ENCODE peak calls at places on chromosomes 11 and 22, in ten cellular contexts. U is AG09319; X is anterior cingulate cortex; Q is stimulated activated CD4-positive, alpha-beta T cell treated with anti-CD3 and anti-CD28 coated beads, Interleukin-4, amount 100 ng/mL, for 24 hours; H is fibroblast of the conjunctiva; W is mesothelial cell of epicardium; M is NCI-H774; G is fibroblast of mammary gland; D is CD8-positive, alpha-beta memory T cell; Z is hypothalamus. P is an unnamed sample.

GRCh38 chr11:127789887-127790286 is 789.3 kb upstream of the KIRREL3 start:
- DNase-seq in U (no peak), X (no peak), Q (no peak), H (no peak), W (no peak), M (no peak), G (no peak), D (no peak), Z (no peak), P (no peak)

GRCh38 chr11:117589024-117589423 is 208.0 kb downstream of the DSCAML1 start:
- DNase-seq in U (no peak), X (no peak), Q (no peak), H (no peak), W (no peak), M (peak; percentile 29), G (no peak), D (no peak), Z (no peak), P (peak; percentile 33)

GRCh38 chr11:122375687-122376399 is 259.8 kb upstream of the BLID start:
- DNase-seq in U (no peak), X (no peak), Q (no peak), H (no peak), W (no peak), M (no peak), G (peak; percentile 60), D (no peak), Z (no peak), P (no peak)

GRCh38 chr22:43563571-43563970 is 151.8 kb downstream of the MPPED1 start:
- DNase-seq in U (no peak), X (no peak), Q (no peak), H (no peak), W (no peak), M (no peak), G (no peak), D (no peak), Z (no peak), P (no peak)

GRCh38 chr11:131760191-131760951 is 390.0 kb downstream of the NTM start:
- DNase-seq in U (no peak), X (no peak), Q (no peak), H (no peak), W (no peak), M (no peak), G (peak; percentile 91), D (no peak), Z (no peak), P (no peak)

GRCh38 chr22:39522567-39523300 is 2.4 kb downstream of the ATF4 start:
- DNase-seq in U (no peak), X (no peak), Q (peak; percentile 43), H (no peak), W (no peak), M (no peak), G (peak; percentile 75), D (peak; percentile 24), Z (no peak), P (no peak)

GRCh38 chr22:46367707-46368191 is 32.2 kb downstream of the TRMU start:
- DNase-seq in U (no peak), X (peak; percentile 34), Q (peak; percentile 70), H (no peak), W (no peak), M (peak; percentile 50), G (peak; percentile 12), D (peak; percentile 65), Z (no peak), P (no peak)

GRCh38 chr11:123020968-123021367 is 39.3 kb upstream of the BSX start:
- DNase-seq in U (no peak), X (no peak), Q (peak; percentile 23), H (peak; percentile 34), W (no peak), M (peak; percentile 56), G (peak; percentile 59), D (no peak), Z (no peak), P (no peak)

GRCh38 chr11:65301491-65302329 is 13.0 kb upstream of the CDC42EP2 start:
- DNase-seq in U (no peak), X (peak; percentile 68), Q (no peak), H (no peak), W (no peak), M (no peak), G (no peak), D (no peak), Z (no peak), P (no peak)

GRCh38 chr11:78916759-78917158 is 342.1 kb upstream of the NARS2 start:
- DNase-seq in U (no peak), X (no peak), Q (no peak), H (no peak), W (no peak), M (no peak), G (no peak), D (no peak), Z (no peak), P (no peak)

GRCh38 chr11:32420937-32421532 is 14.3 kb downstream of the WT1 start:
- DNase-seq in U (no peak), X (no peak), Q (no peak), H (no peak), W (no peak), M (no peak), G (no peak), D (peak; percentile 32), Z (no peak), P (no peak)

GRCh38 chr22:46028069-46028991 is 51.4 kb upstream of the WNT7B start:
- DNase-seq in U (no peak), X (no peak), Q (no peak), H (no peak), W (no peak), M (no peak), G (no peak), D (no peak), Z (no peak), P (no peak)

GRCh38 chr11:76614471-76615183 is 55.9 kb downstream of the LRRC32 start:
- DNase-seq in U (no peak), X (no peak), Q (no peak), H (no peak), W (no peak), M (no peak), G (peak; percentile 38), D (no peak), Z (no peak), P (no peak)

GRCh38 chr11:44949160-44950035 is 1.3 kb downstream of the TP53I11 start:
- DNase-seq in U (no peak), X (no peak), Q (peak; percentile 31), H (peak; percentile 22), W (no peak), M (no peak), G (peak; percentile 31), D (peak; percentile 24), Z (no peak), P (no peak)

GRCh38 chr22:43840431-43840830 is 21.9 kb downstream of the SULT4A1 start:
- DNase-seq in U (no peak), X (no peak), Q (no peak), H (no peak), W (no peak), M (no peak), G (no peak), D (no peak), Z (no peak), P (no peak)

GRCh38 chr11:24383137-24383536 is 113.7 kb upstream of the LUZP2 start:
- DNase-seq in U (no peak), X (no peak), Q (no peak), H (no peak), W (no peak), M (no peak), G (no peak), D (no peak), Z (no peak), P (no peak)

GRCh38 chr11:3914807-3915206 is 59.3 kb downstream of the STIM1 start:
- DNase-seq in U (no peak), X (no peak), Q (no peak), H (no peak), W (no peak), M (no peak), G (peak; percentile 69), D (no peak), Z (no peak), P (no peak)

GRCh38 chr11:18395735-18396504 is 1.6 kb downstream of the LDHA start:
- DNase-seq in U (peak; percentile 100), X (peak; percentile 95), Q (peak; percentile 94), H (peak; percentile 100), W (peak; percentile 99), M (peak; percentile 98), G (peak; percentile 100), D (peak; percentile 94), Z (peak; percentile 90), P (peak; percentile 97)

GRCh38 chr11:134740590-134741342 is 328.7 kb upstream of the B3GAT1 start:
- DNase-seq in U (no peak), X (no peak), Q (no peak), H (no peak), W (no peak), M (no peak), G (no peak), D (no peak), Z (no peak), P (no peak)

GRCh38 chr11:129724866-129725265 is 90.8 kb upstream of the TMEM45B start:
- DNase-seq in U (no peak), X (no peak), Q (no peak), H (no peak), W (no peak), M (no peak), G (no peak), D (no peak), Z (no peak), P (no peak)

GRCh38 chr22:41382098-41382578 is 396 bp downstream of the TEF start:
- DNase-seq in U (no peak), X (peak; percentile 80), Q (peak; percentile 48), H (no peak), W (peak; percentile 64), M (no peak), G (peak; percentile 27), D (peak; percentile 50), Z (peak; percentile 57), P (peak; percentile 77)

GRCh38 chr11:72668645-72669347 is 5.4 kb downstream of the PDE2A start:
- DNase-seq in U (no peak), X (no peak), Q (peak; percentile 64), H (no peak), W (no peak), M (no peak), G (no peak), D (no peak), Z (no peak), P (no peak)

GRCh38 chr11:114563077-114563476 is 3.4 kb upstream of the NXPE1 start:
- DNase-seq in U (no peak), X (no peak), Q (no peak), H (no peak), W (no peak), M (no peak), G (peak; percentile 67), D (no peak), Z (no peak), P (no peak)

GRCh38 chr11:76629853-76630599 is 40.5 kb downstream of the LRRC32 start:
- DNase-seq in U (no peak), X (no peak), Q (no peak), H (no peak), W (no peak), M (no peak), G (peak; percentile 40), D (no peak), Z (no peak), P (no peak)

GRCh38 chr11:19766206-19766605 is 53.6 kb downstream of the NAV2 start:
- DNase-seq in U (no peak), X (no peak), Q (no peak), H (no peak), W (no peak), M (no peak), G (peak; percentile 52), D (no peak), Z (no peak), P (no peak)

GRCh38 chr11:35752115-35752514 is 89.5 kb downstream of the TRIM44 start:
- DNase-seq in U (no peak), X (no peak), Q (no peak), H (no peak), W (no peak), M (no peak), G (no peak), D (no peak), Z (no peak), P (no peak)

GRCh38 chr11:123684601-123685000 is 30.2 kb upstream of the SCN3B start:
- DNase-seq in U (no peak), X (no peak), Q (no peak), H (no peak), W (no peak), M (no peak), G (no peak), D (no peak), Z (no peak), P (no peak)

GRCh38 chr11:134372536-134372935 is 39.5 kb downstream of the B3GAT1 start:
- DNase-seq in U (no peak), X (no peak), Q (no peak), H (no peak), W (no peak), M (no peak), G (no peak), D (no peak), Z (no peak), P (no peak)